ENCODE peak calls at places on chromosome 14, in seven cellular contexts. E, D, Q, K, A, M and X are unnamed samples.

GRCh38 chr14:24483604-24484252 is 24.3 kb downstream of the CMA1 start:
- DNase-seq in K (no peak), A (no peak), D (peak), Q (no peak), M (peak), E (peak), X (no peak)

GRCh38 chr14:93116676-93117200 is 1.0 kb upstream of the ITPK1 start:
- DNase-seq in M (no peak), K (no peak), A (no peak), D (no peak), Q (no peak), E (no peak), X (no peak)

GRCh38 chr14:21255385-21256101 is 13.7 kb downstream of the HNRNPC start:
- DNase-seq in K (no peak), A (no peak), D (no peak), E (peak), Q (no peak), M (no peak), X (no peak)

GRCh38 chr14:52906141-52906601 is 44.7 kb downstream of the FERMT2 start:
- DNase-seq in D (peak), M (peak), K (no peak), E (peak), A (no peak), Q (no peak), X (no peak)

GRCh38 chr14:95258754-95259593 is 60.7 kb downstream of the CLMN start:
- DNase-seq in K (no peak), D (peak), M (no peak), A (no peak), Q (peak), E (no peak), X (no peak)

GRCh38 chr14:50038398-50039119 is 77.8 kb downstream of the VCPKMT start:
- DNase-seq in Q (no peak), E (peak), D (peak), M (peak), K (peak), A (no peak), X (no peak)

GRCh38 chr14:36068777-36069534 is 107.6 kb downstream of the PTCSC3 start:
- DNase-seq in A (no peak), D (peak), Q (no peak), K (no peak), E (peak), M (peak), X (no peak)

GRCh38 chr14:69535230-69535848 is 39.3 kb downstream of the CCDC177 start:
- DNase-seq in M (peak), E (peak), D (peak), A (peak), Q (peak), K (no peak), X (peak)

GRCh38 chr14:100223332-100224171 is 15.4 kb upstream of the YY1 start:
- DNase-seq in E (no peak), A (no peak), D (no peak), M (no peak), K (no peak), Q (no peak), X (no peak)

GRCh38 chr14:100187247-100187833 is 27.9 kb upstream of the DEGS2 start:
- DNase-seq in M (no peak), E (no peak), K (no peak), Q (no peak), A (peak), D (no peak), X (peak)

GRCh38 chr14:100915582-100915981 is 12.1 kb upstream of the RTL1 start:
- DNase-seq in M (no peak), E (no peak), K (no peak), A (no peak), D (no peak), Q (no peak), X (no peak)

GRCh38 chr14:85336817-85337216 is 193.1 kb upstream of the FLRT2 start:
- DNase-seq in D (peak), A (no peak), Q (no peak), M (peak), K (no peak), E (peak), X (no peak)

GRCh38 chr14:29462271-29462670 is 465.4 kb downstream of the PRKD1 start:
- DNase-seq in K (no peak), Q (no peak), D (no peak), E (no peak), A (no peak), M (no peak), X (no peak)

GRCh38 chr14:24072436-24072835 is 1.1 kb downstream of the CPNE6 start:
- DNase-seq in D (no peak), A (no peak), Q (no peak), K (no peak), E (no peak), M (no peak), X (no peak)

GRCh38 chr14:23641915-23642588 is 5.9 kb downstream of the DHRS2 start:
- DNase-seq in D (no peak), M (no peak), Q (no peak), E (no peak), K (no peak), A (peak), X (peak)

GRCh38 chr14:92967346-92967926 is 44.5 kb downstream of the CHGA start:
- DNase-seq in D (peak), M (no peak), A (no peak), K (no peak), Q (no peak), E (peak), X (no peak)

GRCh38 chr14:66471584-66471983 is 14.6 kb upstream of the CCDC196 start:
- DNase-seq in D (no peak), A (no peak), M (no peak), E (no peak), Q (no peak), K (no peak), X (no peak)

GRCh38 chr14:91996951-91997371 is 42.9 kb downstream of the TRIP11 start:
- DNase-seq in Q (peak), D (peak), A (no peak), M (peak), E (peak), K (no peak), X (no peak)

GRCh38 chr14:68780358-68781160 is 12.3 kb downstream of the ZFP36L1 start:
- DNase-seq in D (peak), Q (no peak), K (peak), E (peak), M (peak), A (peak), X (peak)

GRCh38 chr14:99266181-99267178 is 5.5 kb downstream of the BCL11B start:
- DNase-seq in M (peak), D (peak), Q (peak), K (peak), E (peak), A (peak), X (peak)

GRCh38 chr14:99507860-99508640 is 26.8 kb downstream of the CCNK start:
- DNase-seq in K (no peak), Q (no peak), A (no peak), M (no peak), D (no peak), E (no peak), X (no peak)

GRCh38 chr14:66595394-66595793 is 87.4 kb downstream of the GPHN start:
- DNase-seq in K (no peak), D (no peak), E (no peak), A (no peak), Q (no peak), M (no peak), X (no peak)

GRCh38 chr14:30559638-30560071 is 697 bp downstream of the G2E3 start:
- DNase-seq in M (peak), D (peak), E (peak), K (no peak), Q (peak), A (no peak), X (no peak)

GRCh38 chr14:94383777-94384176 is 4.6 kb downstream of the SERPINA1 start:
- DNase-seq in A (no peak), Q (no peak), M (no peak), K (no peak), E (no peak), D (no peak), X (no peak)

GRCh38 chr14:90062852-90063539 is 1.2 kb downstream of the KCNK13 start:
- DNase-seq in D (no peak), E (no peak), K (no peak), Q (no peak), M (no peak), A (no peak), X (no peak)

GRCh38 chr14:95273041-95273978 is 46.4 kb downstream of the CLMN start:
- DNase-seq in D (no peak), Q (no peak), A (peak), M (no peak), E (no peak), K (no peak), X (peak)

DNA sequence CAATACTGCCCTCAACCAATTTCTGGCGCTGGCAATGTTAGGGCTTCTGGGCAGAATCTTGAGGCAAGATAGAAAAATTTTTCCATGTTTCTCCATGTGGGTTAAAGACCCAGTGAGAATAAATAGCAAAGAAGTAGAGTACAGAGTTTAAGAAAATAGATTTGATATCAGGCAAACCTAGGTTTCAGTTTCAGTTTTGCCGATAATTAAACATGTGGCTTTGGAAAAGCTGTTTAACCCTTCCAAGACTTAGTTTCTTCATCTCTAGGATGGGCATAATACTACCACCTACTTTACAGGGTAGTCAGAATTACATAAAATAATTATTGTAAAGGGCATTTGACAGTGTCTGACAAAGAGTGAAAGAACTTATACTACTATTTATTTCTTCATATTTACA is 360.4 kb downstream of the PCNX1 start:
- DNase-seq in Q (no peak), D (no peak), E (no peak), A (no peak), M (no peak), K (no peak), X (no peak)
- H3K4me3 ChIP-seq in Q (no peak), D (peak), E (peak), A (no peak), M (no peak), K (no peak), X (no peak)

GRCh38 chr14:71405676-71406075 is 498.4 kb downstream of the PCNX1 start:
- DNase-seq in Q (no peak), M (no peak), K (no peak), D (no peak), A (no peak), E (no peak), X (no peak)

GRCh38 chr14:71400821-71401447 is 493.7 kb downstream of the PCNX1 start:
- DNase-seq in E (peak), A (no peak), M (no peak), D (peak), Q (no peak), K (no peak), X (no peak)

GRCh38 chr14:71408362-71409035 is 501.2 kb downstream of the PCNX1 start:
- DNase-seq in A (no peak), Q (no peak), M (no peak), K (no peak), E (peak), D (no peak), X (no peak)

GRCh38 chr14:71399057-71399487 is 491.8 kb downstream of the PCNX1 start:
- DNase-seq in M (no peak), Q (no peak), A (no peak), K (no peak), D (no peak), E (peak), X (no peak)

DNA sequence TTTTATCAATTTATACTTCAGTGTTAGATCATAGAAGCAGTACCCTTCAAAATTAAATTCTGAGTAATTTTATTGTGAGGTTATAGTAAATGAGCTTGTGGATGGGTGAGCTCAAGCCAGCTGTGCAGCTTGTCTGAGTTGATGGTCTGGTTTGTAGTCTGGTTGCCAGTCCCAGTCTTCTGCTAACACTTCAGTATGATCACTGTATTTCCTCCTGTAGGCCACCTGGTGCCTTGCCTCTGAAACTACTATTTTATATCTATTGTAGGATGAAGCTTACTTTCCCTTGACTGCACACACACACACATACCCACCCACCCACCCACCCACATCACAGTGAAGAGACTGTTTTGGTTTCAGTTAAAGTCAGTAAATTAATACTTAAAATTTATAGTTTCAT is 496.4 kb downstream of the PCNX1 start:
- DNase-seq in E (peak), D (peak), A (peak), K (no peak), Q (peak), M (peak), X (peak)
- TF ChIP-seq CTCF in E (no peak), D (peak), A (peak), K (no peak), Q (peak), M (peak), X (peak)

DNA sequence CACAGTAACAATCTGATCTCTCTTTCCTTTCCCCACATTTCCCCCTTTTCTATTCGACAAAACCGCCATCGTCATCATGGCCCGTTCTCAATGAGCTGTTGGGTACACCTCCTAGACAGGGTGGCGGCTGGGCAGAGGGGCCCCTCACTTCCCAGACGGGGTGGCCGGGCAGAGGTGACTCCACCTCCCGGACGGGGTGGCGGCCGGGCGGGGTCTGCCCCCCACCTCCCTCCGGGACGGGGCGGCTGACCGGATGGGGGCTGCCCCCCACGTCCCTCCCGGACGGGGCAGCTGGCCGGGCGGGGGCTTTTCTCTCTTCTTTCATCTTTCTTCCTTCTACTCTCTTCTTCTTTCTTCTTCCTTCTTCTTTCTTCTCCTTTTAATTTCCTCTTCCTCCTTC is 1.3 kb upstream of the NUBPL start:
- DNase-seq in E (no peak), D (no peak), K (no peak), A (no peak), M (no peak), Q (no peak), X (no peak)
- H3K4me3 ChIP-seq in E (no peak), D (no peak), K (no peak), A (no peak), M (no peak), Q (no peak), X (no peak)

GRCh38 chr14:87041290-87042020 is 951.5 kb downstream of the GALC start:
- DNase-seq in E (no peak), K (no peak), M (no peak), Q (no peak), D (no peak), A (no peak), X (no peak)
- TF ChIP-seq CTCF in E (no peak), K (no peak), M (no peak), Q (no peak), D (no peak), A (no peak), X (no peak)

DNA sequence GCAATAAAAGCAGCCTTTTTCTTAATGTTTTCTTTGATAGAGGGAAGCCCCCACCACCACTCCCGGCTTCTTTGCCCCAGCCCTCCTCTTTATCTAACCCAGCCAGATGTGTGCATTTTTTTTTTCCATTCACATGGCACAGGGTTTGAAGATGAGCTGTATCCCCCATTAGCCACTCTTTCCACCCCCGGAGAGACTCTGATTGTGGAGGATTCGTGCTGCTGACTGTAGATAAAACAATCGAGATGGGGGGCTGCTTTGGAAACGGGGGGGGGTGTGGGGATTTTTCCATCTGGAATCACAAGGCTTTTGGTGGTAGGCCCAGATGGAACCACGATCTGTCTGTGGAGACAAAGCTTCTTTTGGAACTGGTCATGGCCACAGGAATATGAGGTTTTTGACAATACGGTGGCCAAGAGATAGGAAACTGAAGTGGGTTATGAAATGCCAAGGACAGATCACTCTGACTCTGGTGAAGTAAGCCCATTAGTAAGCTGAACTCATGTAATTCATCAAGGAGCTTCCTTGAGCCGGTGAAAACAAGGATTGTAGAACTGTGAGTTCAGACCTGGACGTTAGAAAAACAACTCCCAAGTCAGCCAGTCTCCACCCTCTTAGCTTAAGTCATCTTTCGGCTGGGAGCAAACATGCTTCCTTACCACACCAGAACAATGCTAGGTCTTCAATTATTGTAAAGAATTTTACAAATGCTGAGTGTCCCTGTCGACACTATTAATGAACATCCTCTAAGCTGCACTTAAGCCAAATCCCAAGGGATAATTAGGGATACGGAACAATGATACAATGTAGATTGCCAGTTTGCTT is 46.0 kb upstream of the VASH1 start:
- DNase-seq in E (no peak), K (no peak), M (no peak), A (no peak), Q (no peak), D (peak), X (peak)
- H3K4me3 ChIP-seq in E (no peak), K (no peak), M (no peak), A (no peak), Q (no peak), D (no peak), X (no peak)

GRCh38 chr14:104666981-104667380 is 22.4 kb upstream of the INF2 start:
- DNase-seq in Q (no peak), K (no peak), E (no peak), D (no peak), A (no peak), M (no peak), X (no peak)

GRCh38 chr14:104664107-104664506 is 25.3 kb upstream of the INF2 start:
- DNase-seq in M (no peak), Q (no peak), E (no peak), D (no peak), K (no peak), A (no peak), X (no peak)

GRCh38 chr14:104665092-104665662 is 24.2 kb upstream of the INF2 start:
- DNase-seq in M (no peak), A (no peak), Q (no peak), K (no peak), E (no peak), D (peak), X (no peak)

GRCh38 chr14:104664588-104664987 is 24.8 kb upstream of the INF2 start:
- DNase-seq in Q (no peak), D (no peak), M (no peak), A (no peak), E (no peak), K (no peak), X (no peak)

DNA sequence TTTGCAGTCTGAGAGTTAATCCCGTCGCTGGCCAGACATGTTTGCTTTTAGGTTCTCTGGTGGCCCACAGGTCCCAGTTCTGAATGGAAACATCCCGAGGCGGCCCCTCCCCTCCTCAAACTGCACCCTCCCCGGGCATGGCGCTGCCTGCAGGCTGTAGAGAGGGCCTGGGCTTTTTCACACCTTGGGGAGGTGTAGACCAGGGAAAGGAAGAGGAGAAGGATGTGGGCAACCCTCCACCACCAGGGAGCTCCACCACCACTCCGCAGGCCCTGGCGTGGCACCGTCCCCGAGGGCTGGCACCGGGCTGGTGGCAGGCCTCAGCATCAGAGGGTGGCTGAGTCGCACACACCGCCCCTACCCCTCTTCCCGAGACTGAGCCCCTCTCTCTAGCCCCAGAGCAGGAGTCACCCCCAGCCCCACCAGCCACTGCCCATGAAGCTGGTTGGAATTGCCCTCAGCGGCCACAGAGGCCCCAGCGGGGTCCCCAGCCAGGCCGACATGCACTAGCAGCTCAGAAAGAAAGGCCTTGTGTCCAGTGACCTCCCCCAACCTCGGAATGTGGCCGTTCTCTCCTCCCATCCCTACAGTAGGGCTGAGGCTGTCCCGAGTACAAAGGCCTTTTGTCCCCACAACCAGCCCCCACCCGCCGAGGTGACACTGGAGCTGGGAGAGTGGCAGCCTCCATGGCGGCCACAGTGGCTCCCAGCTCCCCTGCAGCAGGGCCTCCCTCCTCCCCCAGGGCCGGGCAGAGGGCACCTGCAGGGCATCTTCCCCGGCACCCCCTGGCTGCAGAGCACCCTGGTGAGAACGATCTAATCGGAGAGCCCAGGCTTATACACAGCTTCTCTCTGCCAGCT is 23.5 kb upstream of the INF2 start:
- DNase-seq in D (no peak), E (no peak), Q (no peak), M (peak), K (no peak), A (peak), X (peak)
- TF ChIP-seq CTCF in D (peak), E (no peak), Q (peak), M (peak), K (peak), A (peak), X (peak)

GRCh38 chr14:106528717-106529116 is 1002.3 kb downstream of the TMEM121 start:
- DNase-seq in K (no peak), E (no peak), Q (no peak), M (no peak), D (no peak), A (no peak), X (no peak)

GRCh38 chr14:106530031-106530422 is 1003.6 kb downstream of the TMEM121 start:
- DNase-seq in M (no peak), K (no peak), D (no peak), E (no peak), A (no peak), Q (no peak), X (no peak)

GRCh38 chr14:106530423-106531107 is 1004.2 kb downstream of the TMEM121 start:
- DNase-seq in M (no peak), D (no peak), K (no peak), E (no peak), Q (no peak), A (peak), X (no peak)
- H3K4me3 ChIP-seq in M (no peak), D (no peak), K (no peak), E (no peak), Q (no peak), A (no peak), X (no peak)